ENCODE peak calls at places on chromosomes 6 and 20, in nine cellular contexts. K is fibroblast of the aortic adventitia; E is psoas muscle; Q is colonic mucosa; T is CD8-positive, alpha-beta T cell; J is breast epithelium; S is PC-3; G is GM13977; O is OCI-LY7. L is an unnamed sample.

GRCh38 chr6:28816909-28817807 is 106.6 kb downstream of the TRIM27 start:
- DNase-seq in G (peak; percentile 49), K (peak; percentile 74), E (no peak), T (no peak), S (peak; percentile 69), Q (peak; percentile 30), J (no peak), O (no peak), L (no peak)

GRCh38 chr6:53725791-53726575 is 60.4 kb upstream of the KLHL31 start:
- DNase-seq in K (peak; percentile 72), Q (peak; percentile 76), J (peak; percentile 36), O (peak; percentile 70), S (peak; percentile 83), E (peak; percentile 88), G (peak; percentile 76), T (peak; percentile 68), L (peak; percentile 63)

GRCh38 chr6:39225543-39225942 is 3.7 kb downstream of the KCNK5 start:
- DNase-seq in G (no peak), S (no peak), E (no peak), Q (peak; percentile 87), K (no peak), J (no peak), T (no peak), O (no peak), L (no peak)

GRCh38 chr6:138382498-138383265 is 5.0 kb downstream of the SMIM28 start:
- DNase-seq in J (no peak), G (no peak), K (no peak), S (no peak), O (no peak), T (no peak), E (no peak), Q (no peak), L (no peak)

GRCh38 chr6:111033628-111034289 is 51.9 kb downstream of the RPF2 start:
- DNase-seq in E (no peak), J (no peak), G (no peak), T (no peak), O (no peak), Q (no peak), K (no peak), S (no peak), L (no peak)

GRCh38 chr6:159130846-159131245 is 38.4 kb upstream of the FNDC1 start:
- DNase-seq in K (no peak), E (no peak), G (no peak), O (no peak), S (no peak), T (no peak), Q (no peak), J (no peak), L (no peak)

GRCh38 chr6:75180864-75181263 is 25.0 kb downstream of the COL12A1 start:
- DNase-seq in E (no peak), J (no peak), O (no peak), T (no peak), K (no peak), S (no peak), Q (no peak), G (no peak), L (no peak)

GRCh38 chr6:165556116-165556843 is 106.8 kb downstream of the PDE10A start:
- DNase-seq in T (no peak), Q (no peak), K (peak; percentile 61), E (no peak), O (no peak), S (peak; percentile 66), J (no peak), G (no peak), L (no peak)

GRCh38 chr20:45432294-45432693 is 16.4 kb downstream of the PIGT start:
- DNase-seq in J (no peak), G (peak; percentile 53), T (no peak), O (peak; percentile 95), E (no peak), K (no peak), Q (no peak), S (no peak), L (no peak)

GRCh38 chr20:36542019-36542488 is 735 bp downstream of the MYL9 start:
- DNase-seq in E (peak; percentile 54), J (no peak), O (no peak), G (no peak), K (peak; percentile 51), S (peak; percentile 16), Q (peak; percentile 46), T (no peak), L (no peak)

GRCh38 chr20:53800418-53800817 is 206.8 kb upstream of the ZNF217 start:
- DNase-seq in O (no peak), J (no peak), T (no peak), K (no peak), Q (no peak), G (no peak), S (no peak), E (no peak), L (no peak)

GRCh38 chr6:145278163-145278807 is 457.0 kb downstream of the EPM2A start:
- DNase-seq in J (no peak), S (no peak), E (no peak), O (no peak), K (peak; percentile 6), G (no peak), Q (no peak), T (no peak), L (no peak)

GRCh38 chr6:27883136-27883535 is 29.1 kb downstream of the OR2B2 start:
- DNase-seq in G (no peak), Q (no peak), T (no peak), E (no peak), S (no peak), J (no peak), K (no peak), O (no peak), L (no peak)

GRCh38 chr6:67459556-67459955 is 1175.5 kb upstream of the ADGRB3 start:
- DNase-seq in G (no peak), K (no peak), S (no peak), Q (no peak), E (no peak), T (no peak), O (no peak), J (no peak), L (no peak)

GRCh38 chr20:8076505-8077498 is 55.3 kb upstream of the PLCB1 start:
- DNase-seq in T (no peak), J (no peak), S (no peak), O (no peak), G (no peak), K (peak; percentile 97), Q (no peak), E (no peak), L (no peak)

GRCh38 chr20:51084598-51084997 is 61.7 kb upstream of the KCNG1 start:
- DNase-seq in O (no peak), Q (no peak), G (no peak), K (no peak), E (no peak), S (no peak), J (no peak), T (no peak), L (no peak)

GRCh38 chr6:13576017-13576416 is 1.6 kb downstream of the SIRT5 start:
- DNase-seq in E (no peak), T (no peak), G (no peak), J (no peak), S (no peak), O (no peak), K (no peak), Q (no peak), L (no peak)

GRCh38 chr6:13575377-13575775 is 975 bp downstream of the SIRT5 start:
- DNase-seq in G (no peak), J (no peak), T (no peak), K (no peak), O (no peak), Q (no peak), S (no peak), E (no peak), L (no peak)

GRCh38 chr6:13573669-13574110 is 711 bp upstream of the SIRT5 start:
- DNase-seq in G (no peak), O (no peak), S (peak; percentile 51), K (peak; percentile 27), J (no peak), E (peak; percentile 66), T (no peak), Q (peak; percentile 49), L (no peak)

GRCh38 chr6:13574149-13574570 is 241 bp upstream of the SIRT5 start:
- DNase-seq in T (peak; percentile 91), S (peak; percentile 95), O (peak; percentile 98), K (peak; percentile 87), G (peak; percentile 96), J (peak; percentile 86), Q (peak; percentile 94), E (peak; percentile 95), L (peak; percentile 87)

GRCh38 chr6:13574571-13575376 is at the start of gene SIRT5:
- DNase-seq in K (peak; percentile 78), E (peak; percentile 87), G (peak; percentile 79), T (peak; percentile 54), O (peak; percentile 89), S (peak; percentile 88), Q (peak; percentile 94), J (peak; percentile 70), L (peak; percentile 45)
- TF ChIP-seq CTCF in K (no peak), E (no peak), G (no peak), T (no peak), O (no peak), S (no peak), Q (no peak), J (no peak), L (no peak)

DNA sequence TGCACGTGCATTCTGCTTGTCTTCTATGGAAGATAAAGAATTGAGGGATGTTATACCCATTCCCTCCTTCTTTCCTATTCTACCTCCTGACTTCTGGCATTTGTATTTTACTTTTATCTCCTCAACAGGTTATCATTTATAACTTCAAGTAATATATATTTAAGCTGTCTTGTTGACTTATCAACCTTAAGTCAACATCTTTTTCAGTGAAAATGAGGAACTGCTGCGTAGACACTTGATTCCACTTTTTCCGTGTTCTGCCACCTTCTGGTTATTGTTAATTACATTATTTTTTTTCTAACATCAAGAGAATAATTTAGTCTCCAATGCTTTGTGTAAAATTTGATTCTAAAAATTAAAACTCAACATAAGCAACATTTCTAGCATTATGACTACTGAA is 107.5 kb downstream of the PRKN start:
- DNase-seq in T (no peak), G (no peak), O (no peak), Q (no peak), E (no peak), S (no peak), J (no peak), K (no peak), L (no peak)
- TF ChIP-seq CTCF in T (no peak), G (no peak), O (peak; percentile 21), Q (no peak), E (no peak), S (no peak), J (no peak), K (no peak), L (no peak)

DNA sequence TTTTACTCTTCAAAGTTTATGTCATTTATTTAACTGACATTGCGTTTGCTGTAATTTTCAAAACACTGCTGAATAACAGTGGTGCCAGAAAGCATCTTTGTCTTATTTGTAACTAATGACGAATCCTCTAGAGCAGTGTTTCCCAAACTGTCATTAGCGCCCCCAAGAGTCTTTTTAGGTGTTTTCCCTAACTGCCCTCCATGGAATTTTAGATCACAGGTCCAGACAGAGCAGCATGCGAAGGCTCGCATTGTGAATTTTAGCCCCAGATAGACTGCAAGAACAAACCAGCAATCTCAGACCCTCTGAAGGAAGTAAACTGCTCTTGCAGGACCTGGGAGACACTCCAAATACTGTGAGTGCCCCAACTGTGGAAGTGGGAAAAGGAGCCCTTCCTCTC is 2.3 kb upstream of the HUS1B start:
- DNase-seq in K (no peak), O (no peak), Q (no peak), G (no peak), T (no peak), E (no peak), J (no peak), S (no peak), L (no peak)
- TF ChIP-seq CTCF in K (no peak), O (no peak), Q (no peak), G (no peak), T (no peak), E (no peak), J (no peak), S (no peak), L (no peak)

GRCh38 chr6:119078449-119079287 is at the start of gene FAM184A:
- DNase-seq in O (no peak), T (peak; percentile 57), J (peak; percentile 27), K (peak; percentile 42), G (peak; percentile 67), E (peak; percentile 79), Q (peak; percentile 54), S (peak; percentile 47), L (peak; percentile 39)
- TF ChIP-seq CTCF in O (no peak), T (no peak), J (peak; percentile 37), K (peak; percentile 23), G (peak; percentile 34), E (peak; percentile 10), Q (no peak), S (no peak), L (peak; percentile 26)

L was measured in D721Med.